ENCODE peak calls at places on chromosomes 12 and 14, in nine cellular contexts. F is body of pancreas; L is prostate gland; W is aorta; K is CD8-positive, alpha-beta T cell; N is GM23248; Z is Peyer's patch; Y is thyroid gland; A is fibroblast of lung. S is an unnamed sample. For H3K4me1, the result is how much of the 10 kb centered on the place peaks cover.

GRCh38 chr12:19624401-19624930 is 185.2 kb downstream of the AEBP2 start:
- DNase-seq in W (no peak), F (no peak), Y (no peak), N (no peak), L (no peak), K (no peak), A (peak), Z (no peak), S (no peak)

GRCh38 chr12:63811755-63812154 is 32.0 kb downstream of the RXYLT1 start:
- DNase-seq in F (no peak), N (no peak), Z (no peak), Y (no peak), L (no peak), A (no peak), W (no peak), K (no peak), S (no peak)

GRCh38 chr14:71411280-71411595 is 504.0 kb downstream of the PCNX1 start:
- DNase-seq in Z (no peak), Y (no peak), W (no peak), K (no peak), F (no peak), A (no peak), N (no peak), L (no peak), S (no peak)

GRCh38 chr12:106106892-106107291 is 31.9 kb downstream of the NUAK1 start:
- DNase-seq in L (peak), K (no peak), F (no peak), A (peak), Y (no peak), Z (no peak), W (no peak), N (peak), S (no peak)

GRCh38 chr12:114693532-114693931 is 9.6 kb upstream of the TBX3 start:
- DNase-seq in K (no peak), F (no peak), Y (no peak), Z (no peak), L (no peak), W (no peak), A (no peak), N (no peak), S (no peak)

GRCh38 chr12:21843795-21844194 is 69.3 kb upstream of the KCNJ8 start:
- DNase-seq in K (no peak), F (no peak), Y (no peak), Z (no peak), A (no peak), W (no peak), N (no peak), L (no peak), S (no peak)

GRCh38 chr14:92982941-92983340 is 60.0 kb downstream of the CHGA start:
- DNase-seq in W (peak), L (no peak), A (peak), F (no peak), K (no peak), Z (no peak), N (no peak), Y (no peak), S (no peak)

GRCh38 chr12:79692249-79692619 is 1.5 kb upstream of the PAWR start:
- DNase-seq in L (no peak), N (no peak), W (no peak), F (no peak), A (no peak), Y (no peak), Z (no peak), K (no peak), S (no peak)

GRCh38 chr14:66782853-66783252 is 274.9 kb downstream of the GPHN start:
- DNase-seq in Z (no peak), L (no peak), Y (no peak), K (no peak), A (no peak), N (no peak), F (no peak), W (no peak), S (no peak)

GRCh38 chr14:94113490-94113889 is 3.0 kb downstream of the IFI27 start:
- DNase-seq in F (peak), W (no peak), L (no peak), K (no peak), Y (no peak), Z (no peak), N (no peak), A (peak), S (no peak)

GRCh38 chr14:64337901-64338615 is 43.9 kb upstream of the ESR2 start:
- DNase-seq in W (peak), A (peak), L (peak), K (no peak), F (peak), N (peak), Z (peak), Y (peak), S (no peak)

GRCh38 chr14:24279301-24280186 is 8.1 kb upstream of the RABGGTA start:
- DNase-seq in F (peak), L (no peak), A (no peak), N (peak), Y (no peak), W (no peak), K (peak), Z (peak), S (no peak)

DNA sequence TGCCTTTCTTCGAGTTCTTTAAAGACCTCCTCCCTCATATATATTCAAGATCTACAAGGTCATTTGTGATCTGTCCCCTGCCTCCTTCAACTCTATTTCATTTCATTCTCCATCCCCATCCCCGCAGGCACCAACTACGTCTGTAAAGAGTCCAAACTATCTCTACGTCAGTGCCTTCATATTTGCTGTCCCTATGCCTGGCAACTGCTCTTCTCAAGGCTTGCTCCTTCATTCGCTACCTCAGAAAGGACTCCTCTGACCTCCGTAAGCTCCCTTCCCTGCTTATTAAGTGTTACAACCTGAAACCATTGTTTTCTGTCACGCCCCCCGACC is 650 bp downstream of the LLPH start:
- DNase-seq in W (no peak), Z (no peak), N (peak), Y (no peak), F (no peak), L (no peak), A (peak), K (no peak), S (no peak)
- H3K27ac ChIP-seq in W (no peak), Z (no peak), N (peak), Y (no peak), F (no peak), L (no peak), A (peak), K (peak), S (peak)

GRCh38 chr14:52527052-52527451 is 25.3 kb downstream of the TXNDC16 start:
- DNase-seq in W (no peak), Y (no peak), Z (no peak), K (no peak), L (no peak), N (no peak), A (no peak), F (no peak), S (no peak)

GRCh38 chr14:52522033-52522432 is 30.3 kb downstream of the TXNDC16 start:
- DNase-seq in F (no peak), L (no peak), K (no peak), Y (no peak), Z (no peak), N (no peak), W (no peak), A (no peak), S (no peak)
- H3K4me3 ChIP-seq in F (no peak), L (no peak), K (no peak), Y (no peak), Z (no peak), N (no peak), W (no peak), A (no peak), S (no peak)

GRCh38 chr12:6921539-6921938 is 6.2 kb upstream of the ATN1 start:
- DNase-seq in Z (no peak), Y (no peak), L (no peak), N (no peak), A (no peak), W (peak), K (no peak), F (no peak), S (no peak)

GRCh38 chr12:6925239-6925542 is 2.6 kb upstream of the ATN1 start:
- DNase-seq in K (no peak), N (no peak), L (no peak), A (no peak), Z (no peak), F (no peak), W (no peak), Y (no peak), S (no peak)

GRCh38 chr12:6923851-6924250 is 3.9 kb upstream of the ATN1 start:
- DNase-seq in L (no peak), Y (no peak), W (peak), F (no peak), Z (no peak), N (no peak), A (no peak), K (no peak), S (no peak)

GRCh38 chr12:6921996-6922935 is 5.5 kb upstream of the ATN1 start:
- DNase-seq in F (no peak), W (peak), N (no peak), Z (no peak), K (no peak), L (no peak), Y (no peak), A (no peak), S (no peak)

DNA sequence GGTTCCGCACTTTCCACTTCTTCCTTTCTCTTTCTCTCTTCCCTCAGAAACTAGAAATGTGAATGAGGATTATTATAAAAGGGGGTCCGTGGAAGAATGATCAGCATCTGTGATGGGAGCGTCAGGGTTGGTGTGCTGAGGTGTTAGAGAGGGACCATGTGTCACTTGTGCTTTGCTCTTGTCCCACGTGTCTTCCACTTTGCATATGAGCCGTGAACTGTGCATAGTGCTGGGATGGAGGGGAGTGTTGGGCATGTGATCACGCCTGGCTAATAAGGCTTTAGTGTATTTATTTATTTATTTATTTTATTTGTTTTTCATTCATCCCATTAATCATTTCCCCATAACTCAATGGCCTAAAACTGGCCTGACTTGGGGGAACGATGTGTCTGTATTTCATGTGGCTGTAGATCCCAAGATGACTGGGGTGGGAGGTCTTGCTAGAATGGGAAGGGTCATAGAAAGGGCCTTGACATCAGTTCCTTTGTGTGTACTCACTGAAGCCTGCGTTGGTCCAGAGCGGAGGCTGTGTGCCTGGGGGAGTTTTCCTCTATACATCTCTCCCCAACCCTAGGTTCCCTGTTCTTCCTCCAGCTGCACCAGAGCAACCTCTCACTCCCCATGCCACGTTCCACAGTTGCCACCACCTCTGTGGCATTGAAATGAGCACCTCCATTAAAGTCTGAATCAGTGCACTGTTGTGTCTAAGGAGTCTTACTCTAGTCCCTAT is 4.6 kb upstream of the ATN1 start:
- DNase-seq in Y (no peak), F (no peak), Z (peak), L (no peak), K (no peak), N (no peak), A (no peak), W (peak), S (no peak)
- H3K4me1 ChIP-seq in Y (under half), F (under half), Z (under half), L (under half), K (under half), N (under half), A (under half), W (under half), S (under half)

DNA sequence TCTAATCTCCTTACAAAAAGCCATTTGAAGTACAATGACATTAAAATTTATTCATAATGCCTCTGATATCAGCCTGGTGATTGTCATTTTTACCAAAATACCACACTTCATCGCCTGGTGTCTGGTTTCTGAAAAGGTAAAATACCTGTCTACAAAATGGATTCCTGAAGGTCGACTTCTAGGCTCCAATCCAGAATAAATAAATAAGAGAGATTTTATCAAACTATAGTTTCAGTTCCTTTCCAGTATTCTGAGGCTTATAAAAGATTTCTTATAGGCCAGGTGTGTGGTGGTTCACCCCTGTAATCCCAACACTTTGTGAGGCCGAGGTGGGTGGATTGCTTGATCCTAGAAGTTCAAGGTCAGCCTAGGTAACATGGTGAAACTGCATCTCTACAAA is 340.7 kb downstream of the SLC16A7 start:
- DNase-seq in A (no peak), F (no peak), Y (no peak), N (no peak), K (no peak), L (no peak), Z (no peak), W (no peak), S (no peak)
- H3K27ac ChIP-seq in A (no peak), F (peak), Y (no peak), N (no peak), K (no peak), L (no peak), Z (no peak), W (no peak), S (no peak)

GRCh38 chr14:62081012-62081612 is 318.9 kb downstream of the SNAPC1 start:
- DNase-seq in A (no peak), L (no peak), F (no peak), Z (peak), Y (no peak), N (no peak), W (no peak), K (no peak), S (no peak)

GRCh38 chr14:62076368-62076767 is 314.1 kb downstream of the SNAPC1 start:
- DNase-seq in A (no peak), N (no peak), W (no peak), Z (no peak), Y (no peak), K (no peak), L (no peak), F (no peak), S (no peak)

GRCh38 chr14:62077676-62078261 is 315.5 kb downstream of the SNAPC1 start:
- DNase-seq in L (no peak), Y (no peak), K (no peak), N (no peak), W (no peak), A (no peak), Z (peak), F (no peak), S (no peak)

GRCh38 chr14:62076825-62077660 is 314.8 kb downstream of the SNAPC1 start:
- DNase-seq in L (no peak), N (no peak), Y (no peak), K (no peak), F (no peak), W (no peak), A (no peak), Z (no peak), S (no peak)

DNA sequence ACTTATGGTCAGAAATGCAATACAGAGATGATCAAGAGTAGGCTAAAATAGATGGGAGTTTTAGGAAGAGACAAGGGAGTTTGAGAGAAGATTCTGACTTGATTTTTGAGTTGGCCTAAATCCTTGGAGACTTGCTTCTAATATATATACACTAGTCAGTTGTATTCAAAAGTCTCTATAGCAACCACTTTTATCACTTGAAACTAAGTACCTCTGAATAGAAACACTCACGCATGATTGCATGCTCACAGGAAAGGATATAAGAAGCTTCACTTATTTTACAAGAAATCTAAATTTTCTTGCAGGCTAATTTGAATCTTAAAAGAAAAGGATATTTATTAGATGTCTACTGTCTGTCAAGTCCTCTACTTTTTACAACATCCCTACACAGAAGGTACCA is 316.8 kb downstream of the SNAPC1 start:
- DNase-seq in Y (no peak), K (no peak), N (no peak), F (no peak), A (no peak), Z (no peak), L (no peak), W (no peak), S (no peak)
- H3K4me3 ChIP-seq in Y (no peak), K (no peak), N (no peak), F (no peak), A (no peak), Z (no peak), L (no peak), W (no peak), S (no peak)

DNA sequence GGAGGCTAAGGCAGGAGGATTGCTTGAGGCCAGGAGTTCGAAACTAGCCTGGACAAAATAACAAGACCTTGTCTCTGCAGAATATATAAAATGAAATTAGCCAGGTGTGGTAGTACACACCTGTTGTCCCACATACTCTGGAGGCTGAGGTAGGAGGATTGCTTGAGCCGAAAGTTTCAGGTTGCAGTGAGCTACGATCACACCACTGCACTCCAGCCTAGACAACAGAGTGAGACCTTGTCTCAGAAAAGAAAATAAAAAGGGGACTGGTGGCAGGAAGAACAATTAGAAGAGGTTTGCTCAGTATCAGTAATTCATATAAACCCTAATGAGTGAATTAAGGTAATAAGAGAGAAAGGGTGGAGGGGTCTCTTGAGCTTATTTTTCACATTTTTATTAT is 8.0 kb downstream of the PSMA6 start:
- DNase-seq in K (no peak), N (no peak), A (no peak), Y (no peak), L (no peak), Z (no peak), W (no peak), F (no peak), S (no peak)
- H3K4me1 ChIP-seq in K (half or more), N (under half), A (under half), Y (under half), L (under half), Z (under half), W (under half), F (under half), S (half or more)

GRCh38 chr14:53953002-53953827 is 3.4 kb downstream of the BMP4 start:
- DNase-seq in W (peak), F (peak), K (no peak), L (peak), A (peak), Z (peak), N (peak), Y (peak), S (peak)

GRCh38 chr14:53953828-53954550 is 2.6 kb downstream of the BMP4 start:
- DNase-seq in Y (peak), W (peak), F (peak), L (peak), N (peak), A (peak), Z (no peak), K (no peak), S (peak)

GRCh38 chr14:53951661-53952265 is 4.9 kb downstream of the BMP4 start:
- DNase-seq in K (no peak), L (no peak), N (no peak), Z (no peak), W (peak), F (no peak), Y (peak), A (no peak), S (no peak)

GRCh38 chr14:53954551-53955233 is 1.9 kb downstream of the BMP4 start:
- DNase-seq in Y (peak), K (no peak), Z (no peak), A (peak), W (peak), L (no peak), N (peak), F (no peak), S (peak)

DNA sequence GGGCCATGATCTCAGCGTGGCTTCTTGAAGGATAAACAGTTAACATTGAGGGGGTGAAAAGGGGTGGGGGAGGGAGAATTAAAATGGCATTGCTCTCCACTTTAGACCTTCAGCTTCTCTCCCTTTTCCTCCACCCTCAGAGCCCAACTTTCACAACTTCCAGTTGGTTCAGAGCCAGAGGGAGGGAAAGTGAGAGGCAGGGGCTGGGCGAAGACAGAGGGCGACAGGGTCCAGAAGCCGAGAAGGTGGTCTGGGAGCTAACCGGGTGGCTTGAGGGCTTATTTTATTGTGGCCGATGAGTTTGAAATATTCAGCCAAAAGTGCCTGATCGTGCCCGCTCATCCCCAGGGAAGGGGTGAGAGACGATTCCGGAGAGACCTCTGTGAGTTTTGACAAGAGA is 4.1 kb downstream of the BMP4 start:
- DNase-seq in N (no peak), A (no peak), K (no peak), Y (no peak), F (no peak), L (no peak), Z (no peak), W (no peak), S (no peak)
- H3K27ac ChIP-seq in N (no peak), A (no peak), K (no peak), Y (peak), F (peak), L (peak), Z (peak), W (no peak), S (peak)

S was measured in upper lobe of right lung.